ENCODE peak calls at places on chromosomes 5 and 9, in ten cellular contexts. O is CD4-positive, alpha-beta T cell; H is K562; W is astrocyte; X is glutamatergic neuron; E is BE2C; Q is cardiac fibroblast; G is endothelial cell of umbilical vein; R is uterus; V is progenitor cell of endocrine pancreas. Y is an unnamed sample.

GRCh38 chr9:93261281-93261680 is 77.3 kb downstream of the WNK2 start:
- DNase-seq in O (no peak), H (no peak), W (no peak), X (peak), E (no peak), Q (no peak), G (no peak), R (no peak), V (no peak), Y (no peak)

GRCh38 chr5:90956511-90956910 is 397.9 kb downstream of the ADGRV1 start:
- DNase-seq in O (no peak), H (no peak), W (no peak), X (no peak), E (no peak), Q (no peak), G (peak), R (no peak), V (no peak), Y (no peak)

GRCh38 chr5:77773734-77774280 is 2.3 kb downstream of the TBCA start:
- DNase-seq in O (no peak), H (no peak), W (no peak), X (no peak), E (no peak), Q (no peak), G (no peak), R (no peak), V (no peak), Y (no peak)

GRCh38 chr5:135588299-135588698 is 9.5 kb upstream of the CXCL14 start:
- DNase-seq in O (no peak), H (no peak), W (no peak), X (no peak), E (no peak), Q (no peak), G (no peak), R (no peak), V (no peak), Y (no peak)

GRCh38 chr9:117644607-117645244 is 59.5 kb upstream of the TLR4 start:
- DNase-seq in O (peak), H (peak), W (peak), X (peak), E (peak), Q (peak), G (peak), R (peak), V (peak), Y (peak)

GRCh38 chr9:2559212-2560152 is 62.1 kb upstream of the VLDLR start:
- DNase-seq in O (no peak), H (no peak), W (peak), X (no peak), E (peak), Q (peak), G (no peak), R (peak), V (no peak), Y (peak)

GRCh38 chr5:135456238-135457099 is 4.3 kb upstream of the TIFAB start:
- DNase-seq in O (no peak), H (peak), W (peak), X (no peak), E (no peak), Q (peak), G (no peak), R (no peak), V (no peak), Y (peak)

GRCh38 chr5:668299-668995 is 24.7 kb downstream of the TPPP start:
- DNase-seq in O (no peak), H (no peak), W (no peak), X (no peak), E (peak), Q (no peak), G (no peak), R (no peak), V (no peak), Y (no peak)

GRCh38 chr5:41507501-41507900 is 2.9 kb downstream of the PLCXD3 start:
- DNase-seq in O (no peak), H (no peak), W (no peak), X (no peak), E (no peak), Q (no peak), G (no peak), R (no peak), V (no peak), Y (no peak)

GRCh38 chr9:26548766-26549290 is 343.8 kb downstream of the CAAP1 start:
- DNase-seq in O (no peak), H (no peak), W (no peak), X (no peak), E (no peak), Q (no peak), G (no peak), R (no peak), V (no peak), Y (no peak)

GRCh38 chr5:172905346-172905756 is 53.9 kb upstream of the RPL26L1 start:
- DNase-seq in O (no peak), H (no peak), W (no peak), X (no peak), E (no peak), Q (no peak), G (no peak), R (no peak), V (no peak), Y (no peak)

GRCh38 chr5:178416919-178417318 is 173.3 kb downstream of the COL23A1 start:
- DNase-seq in O (no peak), H (no peak), W (peak), X (no peak), E (no peak), Q (peak), G (no peak), R (no peak), V (no peak), Y (no peak)

GRCh38 chr9:82797539-82797938 is 265.4 kb downstream of the RASEF start:
- DNase-seq in O (no peak), H (no peak), W (no peak), X (peak), E (peak), Q (no peak), G (no peak), R (peak), V (no peak), Y (no peak)

GRCh38 chr9:124688238-124688904 is 82.7 kb downstream of the NR6A1 start:
- DNase-seq in O (no peak), H (no peak), W (no peak), X (no peak), E (no peak), Q (no peak), G (no peak), R (no peak), V (no peak), Y (no peak)

GRCh38 chr5:3593771-3594513 is 1.7 kb upstream of the IRX1 start:
- DNase-seq in O (no peak), H (no peak), W (peak), X (no peak), E (no peak), Q (no peak), G (no peak), R (no peak), V (no peak), Y (no peak)

GRCh38 chr5:3590253-3590966 is 5.2 kb upstream of the IRX1 start:
- DNase-seq in O (no peak), H (no peak), W (no peak), X (peak), E (no peak), Q (no peak), G (no peak), R (no peak), V (no peak), Y (no peak)

GRCh38 chr5:3590967-3591900 is 4.4 kb upstream of the IRX1 start:
- DNase-seq in O (no peak), H (no peak), W (no peak), X (peak), E (no peak), Q (no peak), G (no peak), R (no peak), V (no peak), Y (no peak)

GRCh38 chr5:3594514-3595101 is 1.0 kb upstream of the IRX1 start:
- DNase-seq in O (no peak), H (no peak), W (peak), X (peak), E (no peak), Q (no peak), G (no peak), R (no peak), V (no peak), Y (peak)

DNA sequence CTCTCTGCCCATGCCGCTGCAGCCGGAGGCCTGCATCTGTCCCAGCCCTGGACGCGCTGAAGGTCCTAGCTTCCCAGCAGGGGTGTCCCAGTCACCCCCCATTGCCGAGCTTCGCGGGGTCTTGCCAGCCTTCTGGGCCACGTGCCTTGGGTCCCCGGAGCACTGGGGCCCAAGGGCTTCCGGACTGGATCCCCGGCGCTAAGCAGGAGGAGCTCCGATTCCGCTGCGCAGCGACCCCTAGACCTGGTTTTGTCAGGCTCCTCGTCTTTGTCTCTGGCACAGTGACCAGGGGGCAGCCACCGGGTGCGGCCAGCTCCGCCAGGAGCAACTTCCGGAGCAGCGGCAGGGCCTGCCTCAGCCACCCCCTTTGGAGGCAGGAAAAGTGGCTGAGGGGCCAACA is 3.3 kb upstream of the IRX1 start:
- DNase-seq in O (no peak), H (no peak), W (no peak), X (peak), E (no peak), Q (no peak), G (no peak), R (no peak), V (no peak), Y (no peak)
- TF ChIP-seq CTCF in O (no peak), H (no peak), W (no peak), X (no peak), E (no peak), Q (no peak), G (no peak), R (no peak), V (no peak), Y (no peak)

GRCh38 chr5:169549453-169549852 is 34.1 kb upstream of the SPDL1 start:
- DNase-seq in O (no peak), H (no peak), W (peak), X (no peak), E (no peak), Q (no peak), G (no peak), R (no peak), V (no peak), Y (no peak)

GRCh38 chr5:169550227-169550626 is 33.3 kb upstream of the SPDL1 start:
- DNase-seq in O (no peak), H (no peak), W (no peak), X (no peak), E (no peak), Q (peak), G (peak), R (no peak), V (no peak), Y (no peak)

GRCh38 chr5:169547508-169547907 is 36.1 kb upstream of the SPDL1 start:
- DNase-seq in O (no peak), H (no peak), W (no peak), X (no peak), E (no peak), Q (no peak), G (no peak), R (no peak), V (no peak), Y (no peak)

GRCh38 chr5:169546346-169546745 is 37.2 kb upstream of the SPDL1 start:
- DNase-seq in O (no peak), H (no peak), W (no peak), X (no peak), E (no peak), Q (no peak), G (no peak), R (no peak), V (no peak), Y (no peak)

GRCh38 chr5:169548315-169548714 is 35.3 kb upstream of the SPDL1 start:
- DNase-seq in O (no peak), H (no peak), W (peak), X (no peak), E (peak), Q (peak), G (peak), R (no peak), V (no peak), Y (peak)
- TF ChIP-seq CTCF in O (no peak), H (peak), W (peak), X (no peak), E (peak), Q (peak), G (peak), R (peak), V (peak), Y (peak)

GRCh38 chr9:105475302-105475701 is 27.5 kb downstream of the FSD1L start:
- DNase-seq in O (no peak), H (no peak), W (peak), X (no peak), E (no peak), Q (peak), G (peak), R (no peak), V (no peak), Y (peak)
- TF ChIP-seq CTCF in O (no peak), H (no peak), W (peak), X (peak), E (peak), Q (peak), G (peak), R (no peak), V (peak), Y (peak)

DNA sequence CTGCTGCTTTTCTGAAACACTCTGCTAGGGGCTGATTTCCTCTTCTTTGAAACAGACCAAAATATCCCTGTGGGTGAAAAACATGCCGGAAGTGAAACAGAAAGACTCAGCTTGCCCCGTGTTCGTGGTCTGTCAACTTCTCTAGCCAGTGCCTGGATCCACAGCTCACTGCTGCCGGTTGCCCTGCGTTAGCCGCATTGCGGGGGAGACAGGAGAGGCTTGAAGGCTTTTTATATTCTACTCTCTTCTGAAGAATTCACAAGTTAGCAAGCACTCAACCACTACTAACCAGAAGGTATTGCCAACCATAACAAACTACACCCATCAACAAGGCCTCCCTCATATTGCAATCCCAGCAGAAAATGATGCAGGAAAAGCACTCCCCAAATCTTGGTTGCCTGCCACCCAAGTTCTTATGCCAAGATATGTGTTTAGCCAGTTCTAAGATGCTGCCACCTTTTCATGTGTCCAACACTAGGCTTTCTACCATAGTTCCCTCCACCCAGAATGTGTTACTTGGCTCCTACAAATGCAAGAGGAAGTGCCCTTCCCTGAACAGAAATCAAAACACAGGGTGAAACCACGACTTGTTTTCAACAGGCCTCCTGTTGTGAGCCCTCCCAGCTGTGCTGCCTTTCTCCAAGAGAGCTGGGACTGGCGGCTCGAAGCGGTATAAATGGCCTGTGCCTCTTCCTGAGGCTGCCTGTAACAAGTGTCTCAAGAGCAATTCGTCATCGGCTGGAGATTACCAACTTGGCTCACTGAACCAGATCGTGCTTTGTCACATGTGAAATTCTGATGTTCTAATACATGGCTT is 128.9 kb downstream of the SNX18 start:
- DNase-seq in O (peak), H (no peak), W (peak), X (no peak), E (no peak), Q (peak), G (peak), R (peak), V (no peak), Y (peak)
- TF ChIP-seq CTCF in O (no peak), H (no peak), W (no peak), X (no peak), E (no peak), Q (no peak), G (no peak), R (no peak), V (no peak), Y (peak)

DNA sequence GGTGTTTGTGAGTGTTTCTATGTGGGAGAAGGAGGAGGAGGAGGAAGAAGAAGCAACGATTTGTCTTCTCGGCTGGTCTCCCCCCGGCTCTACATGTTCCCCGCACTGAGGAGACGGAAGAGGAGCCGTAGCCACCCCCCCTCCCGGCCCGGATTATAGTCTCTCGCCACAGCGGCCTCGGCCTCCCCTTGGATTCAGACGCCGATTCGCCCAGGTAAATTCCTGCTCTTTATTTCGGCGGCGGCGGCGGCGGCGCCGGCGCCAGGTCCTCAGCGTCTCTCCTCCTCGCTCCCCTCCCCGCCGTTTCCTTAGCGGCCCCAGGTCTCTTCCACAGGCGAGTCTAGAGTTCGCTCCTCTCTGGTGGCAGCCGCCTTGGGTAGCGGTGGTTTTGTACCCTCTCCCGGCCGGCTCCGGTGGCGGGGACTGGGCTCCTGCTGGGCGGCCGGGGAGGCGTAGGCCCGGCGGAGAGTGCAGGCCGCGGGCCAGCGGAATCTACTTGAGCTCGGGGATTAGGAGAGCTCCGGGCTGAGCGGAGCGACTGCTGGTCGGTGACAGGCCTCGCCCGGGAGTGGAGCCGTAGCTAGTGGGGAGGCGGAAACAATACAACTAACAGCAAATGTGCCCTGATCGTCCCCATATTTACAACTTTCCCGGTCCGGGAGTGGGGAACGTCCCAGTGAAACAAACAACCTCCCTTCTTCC is 547 bp downstream of the NIPBL start:
- DNase-seq in O (peak), H (peak), W (peak), X (peak), E (peak), Q (peak), G (peak), R (peak), V (peak), Y (peak)
- TF ChIP-seq CTCF in O (no peak), H (no peak), W (no peak), X (no peak), E (no peak), Q (peak), G (no peak), R (peak), V (no peak), Y (no peak)

GRCh38 chr5:145715412-145715811 is 119.7 kb downstream of the PRELID2 start:
- DNase-seq in O (no peak), H (no peak), W (no peak), X (no peak), E (no peak), Q (no peak), G (no peak), R (no peak), V (no peak), Y (no peak)

DNA sequence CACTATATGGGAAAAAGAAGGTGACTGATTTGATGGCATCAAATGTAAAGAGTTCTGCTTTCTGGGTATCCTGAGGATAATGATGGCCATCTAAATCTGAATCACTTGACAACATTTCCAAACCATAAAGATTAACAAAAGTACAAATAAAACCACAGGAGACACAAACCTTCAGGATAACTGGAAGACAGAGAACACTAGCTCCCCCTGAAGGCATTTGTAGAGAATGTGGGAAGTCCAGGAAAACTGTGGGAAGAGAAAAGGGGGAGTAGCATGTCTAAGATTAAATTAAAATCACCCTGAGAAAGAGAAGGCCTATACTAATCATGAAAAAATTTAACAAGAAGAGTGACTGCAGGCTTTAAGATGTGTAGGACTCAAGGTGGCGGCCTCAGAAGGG is 116.2 kb downstream of the PRELID2 start:
- DNase-seq in O (no peak), H (no peak), W (peak), X (no peak), E (no peak), Q (peak), G (peak), R (no peak), V (no peak), Y (peak)
- TF ChIP-seq CTCF in O (no peak), H (peak), W (peak), X (peak), E (peak), Q (peak), G (peak), R (no peak), V (peak), Y (peak)

GRCh38 chr5:37932450-37932849 is 92.6 kb upstream of the GDNF start:
- DNase-seq in O (no peak), H (no peak), W (no peak), X (no peak), E (no peak), Q (no peak), G (no peak), R (no peak), V (no peak), Y (no peak)

GRCh38 chr5:37921452-37921851 is 81.6 kb upstream of the GDNF start:
- DNase-seq in O (no peak), H (no peak), W (no peak), X (no peak), E (no peak), Q (peak), G (no peak), R (no peak), V (no peak), Y (peak)

GRCh38 chr5:37930350-37930749 is 90.5 kb upstream of the GDNF start:
- DNase-seq in O (no peak), H (no peak), W (no peak), X (no peak), E (no peak), Q (no peak), G (no peak), R (no peak), V (no peak), Y (no peak)

GRCh38 chr5:37926732-37927131 is 86.9 kb upstream of the GDNF start:
- DNase-seq in O (no peak), H (no peak), W (no peak), X (no peak), E (no peak), Q (peak), G (no peak), R (no peak), V (no peak), Y (peak)
- TF ChIP-seq CTCF in O (no peak), H (no peak), W (no peak), X (no peak), E (no peak), Q (no peak), G (no peak), R (no peak), V (no peak), Y (no peak)

Y was measured in fibroblast of the aortic adventitia.